ENCODE peak calls at places on chromosome 9, in five cellular contexts. V is HCT116, X is A549, G is adrenal gland, N is uterus. M is an unnamed sample.
A peak's percentile ranks its signal among the peaks of the same experiment; 100 is the strongest.

GRCh38 chr9:22508790-22509189 is 62.2 kb downstream of the DMRTA1 start:
- DNase-seq in V (no peak), X (no peak), G (no peak), N (no peak), M (no peak)

GRCh38 chr9:112971415-112971814 is 40.6 kb downstream of the ZNF883 start:
- DNase-seq in V (peak; percentile 29), X (no peak), G (no peak), N (no peak), M (no peak)

GRCh38 chr9:1050125-1050895 is at the start of gene DMRT2:
- DNase-seq in V (peak; percentile 0), X (peak; percentile 81), G (peak; percentile 85), N (peak; percentile 70), M (peak; percentile 75)

GRCh38 chr9:96523429-96523828 is 73.5 kb downstream of the HABP4 start:
- DNase-seq in V (no peak), X (no peak), G (peak; percentile 83), N (peak; percentile 32), M (no peak)

GRCh38 chr9:6845881-6846280 is 88.1 kb downstream of the KDM4C start:
- DNase-seq in V (peak; percentile 7), X (peak; percentile 35), G (no peak), N (no peak), M (no peak)

GRCh38 chr9:131776473-131776872 is 36.6 kb upstream of the RAPGEF1 start:
- DNase-seq in V (peak; percentile 13), X (no peak), G (no peak), N (no peak), M (no peak)

GRCh38 chr9:77793909-77794308 is 145.8 kb upstream of the GNA14 start:
- DNase-seq in V (peak; percentile 18), X (no peak), G (no peak), N (no peak), M (no peak)

GRCh38 chr9:11319477-11320060 is 706.8 kb upstream of the PTPRD start:
- DNase-seq in V (no peak), X (no peak), G (no peak), N (no peak), M (no peak)

GRCh38 chr9:13282998-13283397 is 3.5 kb upstream of the MPDZ start:
- DNase-seq in V (no peak), X (no peak), G (no peak), N (no peak), M (no peak)

GRCh38 chr9:128396970-128397613 is 23.6 kb upstream of the CERCAM start:
- DNase-seq in V (no peak), X (no peak), G (no peak), N (peak; percentile 28), M (peak; percentile 22)

GRCh38 chr9:115132648-115133047 is 14.7 kb upstream of the TNC start:
- DNase-seq in V (no peak), X (no peak), G (no peak), N (no peak), M (no peak)

GRCh38 chr9:15513335-15513734 is 2.6 kb upstream of the PSIP1 start:
- DNase-seq in V (peak; percentile 41), X (peak; percentile 21), G (no peak), N (no peak), M (no peak)

GRCh38 chr9:7368410-7369292 is 430.9 kb downstream of the DMAC1 start:
- DNase-seq in V (no peak), X (no peak), G (peak; percentile 55), N (peak; percentile 28), M (no peak)

GRCh38 chr9:117335797-117336435 is 78.9 kb downstream of the ASTN2 start:
- DNase-seq in V (no peak), X (no peak), G (no peak), N (no peak), M (no peak)

GRCh38 chr9:21591221-21592062 is 109.3 kb upstream of the IFNE start:
- DNase-seq in V (peak; percentile 94), X (peak; percentile 74), G (peak; percentile 69), N (peak; percentile 16), M (peak; percentile 26)

GRCh38 chr9:7756088-7756487 is 43.5 kb downstream of the DMAC1 start:
- DNase-seq in V (no peak), X (no peak), G (no peak), N (no peak), M (no peak)

GRCh38 chr9:5453673-5454072 is 3.3 kb downstream of the CD274 start:
- DNase-seq in V (no peak), X (no peak), G (no peak), N (no peak), M (no peak)

GRCh38 chr9:94600715-94601114 is 7.1 kb upstream of the FBP2 start:
- DNase-seq in V (no peak), X (no peak), G (no peak), N (no peak), M (no peak)

GRCh38 chr9:98369896-98370295 is 114.4 kb upstream of the TBC1D2 start:
- DNase-seq in V (no peak), X (no peak), G (no peak), N (no peak), M (no peak)

GRCh38 chr9:138051586-138052321 is 174.2 kb downstream of the CACNA1B start:
- DNase-seq in V (no peak), X (no peak), G (no peak), N (no peak), M (no peak)

GRCh38 chr9:15606667-15607472 is 54.0 kb downstream of the CCDC171 start:
- DNase-seq in V (peak; percentile 22), X (peak; percentile 21), G (no peak), N (no peak), M (peak; percentile 25)

GRCh38 chr9:130088056-130088455 is 34.4 kb downstream of the GPR107 start:
- DNase-seq in V (no peak), X (no peak), G (no peak), N (no peak), M (no peak)

GRCh38 chr9:3027260-3027659 is 183.4 kb upstream of the PUM3 start:
- DNase-seq in V (no peak), X (no peak), G (no peak), N (no peak), M (no peak)

GRCh38 chr9:27422435-27422834 is 101.7 kb upstream of the IFNK start:
- DNase-seq in V (no peak), X (no peak), G (no peak), N (no peak), M (no peak)

GRCh38 chr9:22158275-22158674 is 149.2 kb upstream of the CDKN2B start:
- DNase-seq in V (no peak), X (no peak), G (no peak), N (no peak), M (no peak)

GRCh38 chr9:68975644-68976043 is 38.3 kb downstream of the PRKACG start:
- DNase-seq in V (no peak), X (no peak), G (no peak), N (no peak), M (no peak)

GRCh38 chr9:110126457-110126856 is 81.5 kb downstream of the C9orf152 start:
- DNase-seq in V (no peak), X (no peak), G (no peak), N (no peak), M (no peak)

GRCh38 chr9:110125763-110126351 is 82.1 kb downstream of the C9orf152 start:
- DNase-seq in V (no peak), X (no peak), G (no peak), N (no peak), M (no peak)

GRCh38 chr9:110123364-110124095 is 84.4 kb downstream of the C9orf152 start:
- DNase-seq in V (no peak), X (no peak), G (no peak), N (no peak), M (no peak)

GRCh38 chr9:110126986-110127864 is 80.7 kb downstream of the C9orf152 start:
- DNase-seq in V (no peak), X (no peak), G (peak; percentile 77), N (peak; percentile 83), M (no peak)

GRCh38 chr9:110125207-110125751 is 82.7 kb downstream of the C9orf152 start:
- DNase-seq in V (no peak), X (peak; percentile 62), G (peak; percentile 89), N (peak; percentile 95), M (peak; percentile 15)
- TF ChIP-seq POLR2A in V (no peak), X (peak; percentile 49), G (peak; percentile 32), N (peak; percentile 51), M (no peak)

GRCh38 chr9:123314617-123315016 is 41.4 kb upstream of the CRB2 start:
- DNase-seq in V (no peak), X (no peak), G (no peak), N (no peak), M (no peak)
- H3K4me1 ChIP-seq in V (peaks cover 12% of the 10 kb centered on the region), X (peaks cover 6% of the 10 kb centered on the region), G (no peaks in the 10 kb centered on the region), N (no peaks in the 10 kb centered on the region), M (peaks cover 11% of the 10 kb centered on the region)

GRCh38 chr9:121284733-121285451 is 16.9 kb downstream of the GSN start:
- DNase-seq in V (no peak), X (no peak), G (no peak), N (peak; percentile 57), M (no peak)

GRCh38 chr9:121286688-121286972 is 18.7 kb downstream of the GSN start:
- DNase-seq in V (no peak), X (no peak), G (no peak), N (no peak), M (no peak)

GRCh38 chr9:121283856-121284732 is 16.1 kb downstream of the GSN start:
- DNase-seq in V (no peak), X (no peak), G (no peak), N (peak; percentile 31), M (no peak)

GRCh38 chr9:121286973-121287721 is 19.2 kb downstream of the GSN start:
- DNase-seq in V (peak; percentile 98), X (peak; percentile 97), G (peak; percentile 93), N (peak; percentile 94), M (peak; percentile 73)

DNA sequence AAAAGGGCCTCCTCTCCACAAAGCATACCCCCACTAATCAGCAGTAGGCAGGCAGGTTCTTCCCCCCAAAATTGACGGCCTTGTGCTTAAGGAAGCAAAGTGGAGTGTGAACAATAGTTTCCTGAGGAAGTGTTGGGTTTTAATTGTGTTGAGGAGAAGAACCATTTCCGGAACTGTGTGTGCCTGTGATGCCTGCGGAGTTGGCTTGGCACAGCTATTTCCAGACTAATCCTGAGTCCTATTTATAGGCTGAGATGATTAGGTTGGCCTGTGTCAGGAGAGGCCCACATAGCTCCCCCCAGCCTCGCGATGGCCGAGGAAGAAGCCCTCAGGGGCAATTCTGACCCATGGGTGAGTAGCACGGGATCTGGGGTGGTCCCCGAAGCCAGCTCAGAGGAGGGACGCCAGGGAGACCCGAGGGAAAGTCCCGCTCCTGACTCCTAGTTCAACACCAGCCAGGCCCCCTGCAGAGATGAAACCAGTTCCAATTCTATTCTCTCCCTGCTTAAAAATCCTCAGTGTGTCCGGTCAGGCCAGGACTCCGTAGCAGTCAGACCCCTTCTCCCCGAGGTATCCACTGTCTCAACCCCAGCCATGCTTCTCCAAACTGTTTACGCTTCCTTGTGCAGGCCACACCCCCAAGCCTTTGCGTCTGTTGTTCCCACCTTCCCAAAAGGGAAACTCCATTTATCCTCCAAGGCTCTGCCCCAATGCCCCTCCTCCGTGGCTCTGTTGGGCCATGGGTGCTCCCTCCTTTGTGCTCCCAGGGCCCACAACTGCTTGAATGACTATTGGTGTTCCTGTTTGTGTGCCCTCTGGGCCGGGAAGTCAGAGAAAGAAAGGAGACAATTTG is 18.1 kb downstream of the GSN start:
- DNase-seq in V (peak; percentile 64), X (no peak), G (peak; percentile 93), N (peak; percentile 84), M (peak; percentile 45)
- TF ChIP-seq POLR2A in V (no peak), X (no peak), G (peak; percentile 53), N (peak; percentile 18), M (peak; percentile 23)

DNA sequence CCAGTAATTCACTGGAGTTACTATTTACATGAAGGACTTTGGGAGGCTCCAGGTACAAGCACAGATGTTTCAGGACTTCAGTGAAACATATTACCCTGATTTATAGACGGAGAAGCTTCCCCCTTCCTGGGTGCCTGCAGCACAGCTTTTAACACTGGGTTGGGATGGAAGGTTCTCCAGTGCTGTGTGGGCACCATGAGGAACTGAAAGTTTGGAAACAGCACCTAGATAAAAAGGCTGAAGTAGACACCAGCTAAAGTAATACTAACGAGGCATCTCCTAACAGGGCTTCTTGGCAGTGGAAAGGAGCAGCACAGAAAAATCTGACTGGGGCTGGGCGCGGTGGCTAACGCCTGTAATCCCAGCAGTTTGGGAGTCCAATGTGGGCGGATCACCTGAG is 70.7 kb downstream of the GCNT1 start:
- DNase-seq in V (no peak), X (no peak), G (no peak), N (no peak), M (no peak)
- H3K4me1 ChIP-seq in V (no peaks in the 10 kb centered on the region), X (no peaks in the 10 kb centered on the region), G (no peaks in the 10 kb centered on the region), N (no peaks in the 10 kb centered on the region), M (no peaks in the 10 kb centered on the region)

M was measured in prostate gland.